ENCODE peak calls at places on chromosomes 1 and 21, in seven cellular contexts. One of them, this sample, is unnamed.

GRCh38 chr1:83627045-83627444 is 371.9 kb downstream of the TTLL7 start:
- DNase-seq in HL-60: no peak
- DNase-seq in naive thymus-derived CD8-positive, alpha-beta T cell: no peak
- DNase-seq in DMS53: peak; percentile 79
- DNase-seq in cardiac fibroblast: no peak
- DNase-seq in NCI-H345: no peak
- DNase-seq in cardiac muscle cell: no peak
- DNase-seq in this sample: no peak

GRCh38 chr1:228276901-228277490 is 69.2 kb downstream of the OBSCN start:
- DNase-seq in HL-60: no peak
- DNase-seq in naive thymus-derived CD8-positive, alpha-beta T cell: no peak
- DNase-seq in DMS53: no peak
- DNase-seq in cardiac fibroblast: no peak
- DNase-seq in NCI-H345: no peak
- DNase-seq in cardiac muscle cell: no peak
- DNase-seq in this sample: no peak

GRCh38 chr1:19435851-19436465 is 49.4 kb downstream of the CAPZB start:
- DNase-seq in HL-60: no peak
- DNase-seq in naive thymus-derived CD8-positive, alpha-beta T cell: no peak
- DNase-seq in DMS53: no peak
- DNase-seq in cardiac fibroblast: peak; percentile 66
- DNase-seq in NCI-H345: no peak
- DNase-seq in cardiac muscle cell: peak; percentile 69
- DNase-seq in this sample: no peak

GRCh38 chr1:167747988-167748387 is 26.2 kb downstream of the MPZL1 start:
- DNase-seq in HL-60: no peak
- DNase-seq in naive thymus-derived CD8-positive, alpha-beta T cell: no peak
- DNase-seq in DMS53: no peak
- DNase-seq in cardiac fibroblast: no peak
- DNase-seq in NCI-H345: no peak
- DNase-seq in cardiac muscle cell: peak; percentile 34
- DNase-seq in this sample: no peak

GRCh38 chr1:208433086-208433485 is 188.9 kb upstream of the PLXNA2 start:
- DNase-seq in HL-60: no peak
- DNase-seq in naive thymus-derived CD8-positive, alpha-beta T cell: no peak
- DNase-seq in DMS53: no peak
- DNase-seq in cardiac fibroblast: no peak
- DNase-seq in NCI-H345: no peak
- DNase-seq in cardiac muscle cell: no peak
- DNase-seq in this sample: no peak

GRCh38 chr1:180288232-180288818 is 58.3 kb downstream of the LHX4 start:
- DNase-seq in HL-60: no peak
- DNase-seq in naive thymus-derived CD8-positive, alpha-beta T cell: no peak
- DNase-seq in DMS53: no peak
- DNase-seq in cardiac fibroblast: no peak
- DNase-seq in NCI-H345: no peak
- DNase-seq in cardiac muscle cell: no peak
- DNase-seq in this sample: no peak

GRCh38 chr1:53725238-53725689 is 13.7 kb downstream of the GLIS1 start:
- DNase-seq in HL-60: no peak
- DNase-seq in naive thymus-derived CD8-positive, alpha-beta T cell: no peak
- DNase-seq in DMS53: no peak
- DNase-seq in cardiac fibroblast: peak; percentile 40
- DNase-seq in NCI-H345: no peak
- DNase-seq in cardiac muscle cell: peak; percentile 26
- DNase-seq in this sample: no peak

GRCh38 chr1:6180215-6180577 is at the start of gene CHD5:
- DNase-seq in HL-60: no peak
- DNase-seq in naive thymus-derived CD8-positive, alpha-beta T cell: no peak
- DNase-seq in DMS53: peak; percentile 46
- DNase-seq in cardiac fibroblast: no peak
- DNase-seq in NCI-H345: peak; percentile 35
- DNase-seq in cardiac muscle cell: no peak
- DNase-seq in this sample: no peak

GRCh38 chr21:44749116-44749758 is 37.9 kb upstream of the TSPEAR start:
- DNase-seq in HL-60: no peak
- DNase-seq in naive thymus-derived CD8-positive, alpha-beta T cell: no peak
- DNase-seq in DMS53: no peak
- DNase-seq in cardiac fibroblast: no peak
- DNase-seq in NCI-H345: no peak
- DNase-seq in cardiac muscle cell: no peak
- DNase-seq in this sample: no peak

GRCh38 chr1:215114154-215114933 is 31.8 kb downstream of the KCNK2 start:
- DNase-seq in HL-60: no peak
- DNase-seq in naive thymus-derived CD8-positive, alpha-beta T cell: no peak
- DNase-seq in DMS53: peak; percentile 80
- DNase-seq in cardiac fibroblast: peak; percentile 61
- DNase-seq in NCI-H345: no peak
- DNase-seq in cardiac muscle cell: peak; percentile 38
- DNase-seq in this sample: no peak

GRCh38 chr1:63379583-63379982 is 12.2 kb downstream of the ALG6 start:
- DNase-seq in HL-60: no peak
- DNase-seq in naive thymus-derived CD8-positive, alpha-beta T cell: no peak
- DNase-seq in DMS53: no peak
- DNase-seq in cardiac fibroblast: no peak
- DNase-seq in NCI-H345: no peak
- DNase-seq in cardiac muscle cell: no peak
- DNase-seq in this sample: no peak

GRCh38 chr1:1619917-1620361 is 4.6 kb downstream of the MIB2 start:
- DNase-seq in HL-60: peak; percentile 31
- DNase-seq in naive thymus-derived CD8-positive, alpha-beta T cell: no peak
- DNase-seq in DMS53: peak; percentile 35
- DNase-seq in cardiac fibroblast: no peak
- DNase-seq in NCI-H345: no peak
- DNase-seq in cardiac muscle cell: no peak
- DNase-seq in this sample: no peak

GRCh38 chr1:233216009-233216408 is 79.5 kb downstream of the PCNX2 start:
- DNase-seq in HL-60: no peak
- DNase-seq in naive thymus-derived CD8-positive, alpha-beta T cell: no peak
- DNase-seq in DMS53: no peak
- DNase-seq in cardiac fibroblast: no peak
- DNase-seq in NCI-H345: no peak
- DNase-seq in cardiac muscle cell: no peak
- DNase-seq in this sample: no peak

GRCh38 chr1:1204998-1205768 is 1.2 kb downstream of the TNFRSF18 start:
- DNase-seq in HL-60: no peak
- DNase-seq in naive thymus-derived CD8-positive, alpha-beta T cell: no peak
- DNase-seq in DMS53: no peak
- DNase-seq in cardiac fibroblast: no peak
- DNase-seq in NCI-H345: no peak
- DNase-seq in cardiac muscle cell: no peak
- DNase-seq in this sample: no peak

GRCh38 chr1:43634729-43635128 is 15.2 kb upstream of the KDM4A start:
- DNase-seq in HL-60: no peak
- DNase-seq in naive thymus-derived CD8-positive, alpha-beta T cell: no peak
- DNase-seq in DMS53: no peak
- DNase-seq in cardiac fibroblast: no peak
- DNase-seq in NCI-H345: no peak
- DNase-seq in cardiac muscle cell: no peak
- DNase-seq in this sample: no peak

GRCh38 chr1:2180297-2181245 is 14.0 kb downstream of the FAAP20 start:
- DNase-seq in HL-60: no peak
- DNase-seq in naive thymus-derived CD8-positive, alpha-beta T cell: no peak
- DNase-seq in DMS53: no peak
- DNase-seq in cardiac fibroblast: no peak
- DNase-seq in NCI-H345: no peak
- DNase-seq in cardiac muscle cell: no peak
- DNase-seq in this sample: no peak

GRCh38 chr1:31771891-31772668 is 7.9 kb upstream of the ADGRB2 start:
- DNase-seq in HL-60: no peak
- DNase-seq in naive thymus-derived CD8-positive, alpha-beta T cell: peak; percentile 16
- DNase-seq in DMS53: peak; percentile 77
- DNase-seq in cardiac fibroblast: no peak
- DNase-seq in NCI-H345: no peak
- DNase-seq in cardiac muscle cell: peak; percentile 32
- DNase-seq in this sample: no peak

GRCh38 chr21:43778469-43779335 is 2.6 kb upstream of the CSTB start:
- DNase-seq in HL-60: peak; percentile 32
- DNase-seq in naive thymus-derived CD8-positive, alpha-beta T cell: no peak
- DNase-seq in DMS53: no peak
- DNase-seq in cardiac fibroblast: no peak
- DNase-seq in NCI-H345: no peak
- DNase-seq in cardiac muscle cell: no peak
- DNase-seq in this sample: no peak

GRCh38 chr21:42056996-42057689 is 14.0 kb upstream of the UMODL1 start:
- DNase-seq in HL-60: no peak
- DNase-seq in naive thymus-derived CD8-positive, alpha-beta T cell: no peak
- DNase-seq in DMS53: peak; percentile 98
- DNase-seq in cardiac fibroblast: peak; percentile 67
- DNase-seq in NCI-H345: peak; percentile 99
- DNase-seq in cardiac muscle cell: peak; percentile 70
- DNase-seq in this sample: peak; percentile 93

GRCh38 chr1:185398022-185398421 is 81.0 kb upstream of the IVNS1ABP start:
- DNase-seq in HL-60: no peak
- DNase-seq in naive thymus-derived CD8-positive, alpha-beta T cell: no peak
- DNase-seq in DMS53: no peak
- DNase-seq in cardiac fibroblast: no peak
- DNase-seq in NCI-H345: no peak
- DNase-seq in cardiac muscle cell: no peak
- DNase-seq in this sample: no peak

GRCh38 chr1:30845891-30846290 is 62.7 kb downstream of the SDC3 start:
- DNase-seq in HL-60: no peak
- DNase-seq in naive thymus-derived CD8-positive, alpha-beta T cell: no peak
- DNase-seq in DMS53: peak; percentile 39
- DNase-seq in cardiac fibroblast: no peak
- DNase-seq in NCI-H345: no peak
- DNase-seq in cardiac muscle cell: no peak
- DNase-seq in this sample: no peak

GRCh38 chr21:42406201-42406601 is 2.5 kb downstream of the UBASH3A start:
- DNase-seq in HL-60: no peak
- DNase-seq in naive thymus-derived CD8-positive, alpha-beta T cell: peak; percentile 32
- DNase-seq in DMS53: no peak
- DNase-seq in cardiac fibroblast: no peak
- DNase-seq in NCI-H345: no peak
- DNase-seq in cardiac muscle cell: no peak
- DNase-seq in this sample: no peak

GRCh38 chr1:26060832-26061574 is 6.4 kb downstream of the TRIM63 start:
- DNase-seq in HL-60: no peak
- DNase-seq in naive thymus-derived CD8-positive, alpha-beta T cell: no peak
- DNase-seq in DMS53: no peak
- DNase-seq in cardiac fibroblast: no peak
- DNase-seq in NCI-H345: no peak
- DNase-seq in cardiac muscle cell: no peak
- DNase-seq in this sample: no peak

GRCh38 chr1:89464008-89464407 is 60.6 kb upstream of the LRRC8B start:
- DNase-seq in HL-60: no peak
- DNase-seq in naive thymus-derived CD8-positive, alpha-beta T cell: no peak
- DNase-seq in DMS53: no peak
- DNase-seq in cardiac fibroblast: no peak
- DNase-seq in NCI-H345: no peak
- DNase-seq in cardiac muscle cell: no peak
- DNase-seq in this sample: no peak

GRCh38 chr1:204650911-204651570 is 34.5 kb downstream of the LRRN2 start:
- DNase-seq in HL-60: no peak
- DNase-seq in naive thymus-derived CD8-positive, alpha-beta T cell: no peak
- DNase-seq in DMS53: no peak
- DNase-seq in cardiac fibroblast: no peak
- DNase-seq in NCI-H345: peak; percentile 4
- DNase-seq in cardiac muscle cell: no peak
- DNase-seq in this sample: no peak

This sample was measured in DMS153.